ENCODE peak calls at places on chromosome 11, in four cellular contexts. Y is H9, M is IMR-90, G is mesendoderm. B is an unnamed sample.

GRCh38 chr11:120486138-120486537 is 25.4 kb upstream of the GRIK4 start:
- DNase-seq in Y (no peak), M (no peak), G (no peak), B (no peak)

GRCh38 chr11:70200212-70200844 is 2.8 kb upstream of the FADD start:
- DNase-seq in Y (no peak), M (no peak), G (no peak), B (no peak)

GRCh38 chr11:37978647-37979046 is 1380.6 kb upstream of the RAG2 start:
- DNase-seq in Y (no peak), M (no peak), G (no peak), B (peak; percentile 52)

GRCh38 chr11:85930879-85931366 is 75.7 kb downstream of the CCDC83 start:
- DNase-seq in Y (no peak), M (no peak), G (no peak), B (no peak)

GRCh38 chr11:90251599-90251998 is 28.8 kb upstream of the CHORDC1 start:
- DNase-seq in Y (no peak), M (no peak), G (no peak), B (no peak)

GRCh38 chr11:114377612-114378267 is 22.6 kb downstream of the C11orf71 start:
- DNase-seq in Y (no peak), M (peak; percentile 87), G (peak; percentile 61), B (peak; percentile 43)

GRCh38 chr11:12958984-12959383 is 50.1 kb upstream of the RASSF10 start:
- DNase-seq in Y (no peak), M (no peak), G (no peak), B (no peak)

GRCh38 chr11:250740-251299 is 14.0 kb downstream of the PSMD13 start:
- DNase-seq in Y (peak; percentile 82), M (peak; percentile 42), G (peak; percentile 80), B (peak; percentile 68)

GRCh38 chr11:42065199-42065598 is 605.7 kb upstream of the LRRC4C start:
- DNase-seq in Y (no peak), M (no peak), G (no peak), B (no peak)

GRCh38 chr11:72696866-72697428 is 22.7 kb upstream of the PDE2A start:
- DNase-seq in Y (peak; percentile 88), M (no peak), G (peak; percentile 59), B (no peak)

GRCh38 chr11:59573216-59573615 is 42.4 kb downstream of the OSBP start:
- DNase-seq in Y (no peak), M (peak; percentile 94), G (no peak), B (peak; percentile 92)

GRCh38 chr11:15770798-15771414 is 585.4 kb downstream of the SOX6 start:
- DNase-seq in Y (peak; percentile 68), M (peak; percentile 52), G (peak; percentile 77), B (peak; percentile 41)

GRCh38 chr11:110900426-110900825 is 188.2 kb upstream of the ARHGAP20 start:
- DNase-seq in Y (no peak), M (no peak), G (no peak), B (no peak)

GRCh38 chr11:28835790-28836189 is 727.6 kb downstream of the METTL15 start:
- DNase-seq in Y (no peak), M (peak; percentile 57), G (peak; percentile 36), B (peak; percentile 64)

GRCh38 chr11:96763244-96763643 is 373.4 kb downstream of the JRKL start:
- DNase-seq in Y (no peak), M (no peak), G (no peak), B (no peak)

GRCh38 chr11:45647329-45647728 is 18.1 kb downstream of the CHST1 start:
- DNase-seq in Y (no peak), M (no peak), G (no peak), B (no peak)

GRCh38 chr11:67996622-67997459 is 7.1 kb downstream of the UNC93B1 start:
- DNase-seq in Y (peak; percentile 97), M (no peak), G (peak; percentile 96), B (peak; percentile 57)

GRCh38 chr11:7088921-7089320 is at the start of gene RBMXL2:
- DNase-seq in Y (peak; percentile 32), M (no peak), G (no peak), B (no peak)

GRCh38 chr11:6693342-6694228 is 10.4 kb upstream of the MRPL17 start:
- DNase-seq in Y (no peak), M (peak; percentile 84), G (no peak), B (peak; percentile 76)

GRCh38 chr11:128765571-128766530 is 72.0 kb downstream of the FLI1 start:
- DNase-seq in Y (no peak), M (no peak), G (no peak), B (no peak)

GRCh38 chr11:115745041-115745440 is 240.8 kb upstream of the CADM1 start:
- DNase-seq in Y (peak; percentile 50), M (no peak), G (no peak), B (no peak)

GRCh38 chr11:46865340-46865739 is 19.3 kb upstream of the CKAP5 start:
- DNase-seq in Y (no peak), M (peak; percentile 93), G (no peak), B (peak; percentile 63)

GRCh38 chr11:94740975-94741707 is 27.0 kb upstream of the AMOTL1 start:
- DNase-seq in Y (peak; percentile 47), M (peak; percentile 69), G (peak; percentile 94), B (peak; percentile 77)

GRCh38 chr11:69144316-69144715 is 11.4 kb upstream of the SMIM38 start:
- DNase-seq in Y (no peak), M (peak; percentile 19), G (no peak), B (no peak)

GRCh38 chr11:69920500-69921428 is 101.5 kb upstream of the FGF3 start:
- DNase-seq in Y (peak; percentile 25), M (no peak), G (no peak), B (no peak)

GRCh38 chr11:123188508-123189165 is 6.4 kb downstream of the CLMP start:
- DNase-seq in Y (no peak), M (peak; percentile 99), G (peak; percentile 58), B (peak; percentile 97)

GRCh38 chr11:76579047-76579751 is 91.3 kb downstream of the LRRC32 start:
- DNase-seq in Y (peak; percentile 52), M (no peak), G (peak; percentile 61), B (peak; percentile 81)

GRCh38 chr11:76577921-76578654 is 92.5 kb downstream of the LRRC32 start:
- DNase-seq in Y (no peak), M (no peak), G (no peak), B (no peak)

GRCh38 chr11:76576166-76576565 is 94.4 kb downstream of the LRRC32 start:
- DNase-seq in Y (no peak), M (no peak), G (no peak), B (peak; percentile 37)

GRCh38 chr11:76578655-76579046 is 91.9 kb downstream of the LRRC32 start:
- DNase-seq in Y (peak; percentile 53), M (no peak), G (peak; percentile 79), B (peak; percentile 84)

GRCh38 chr11:76577199-76577920 is 93.2 kb downstream of the LRRC32 start:
- DNase-seq in Y (no peak), M (peak; percentile 77), G (peak; percentile 80), B (peak; percentile 90)
- H3K4ac ChIP-seq in Y (no peak overlapping the region), M (peak overlapping the region; percentile 55), G (no peak overlapping the region), B (peak overlapping the region; percentile 42)

DNA sequence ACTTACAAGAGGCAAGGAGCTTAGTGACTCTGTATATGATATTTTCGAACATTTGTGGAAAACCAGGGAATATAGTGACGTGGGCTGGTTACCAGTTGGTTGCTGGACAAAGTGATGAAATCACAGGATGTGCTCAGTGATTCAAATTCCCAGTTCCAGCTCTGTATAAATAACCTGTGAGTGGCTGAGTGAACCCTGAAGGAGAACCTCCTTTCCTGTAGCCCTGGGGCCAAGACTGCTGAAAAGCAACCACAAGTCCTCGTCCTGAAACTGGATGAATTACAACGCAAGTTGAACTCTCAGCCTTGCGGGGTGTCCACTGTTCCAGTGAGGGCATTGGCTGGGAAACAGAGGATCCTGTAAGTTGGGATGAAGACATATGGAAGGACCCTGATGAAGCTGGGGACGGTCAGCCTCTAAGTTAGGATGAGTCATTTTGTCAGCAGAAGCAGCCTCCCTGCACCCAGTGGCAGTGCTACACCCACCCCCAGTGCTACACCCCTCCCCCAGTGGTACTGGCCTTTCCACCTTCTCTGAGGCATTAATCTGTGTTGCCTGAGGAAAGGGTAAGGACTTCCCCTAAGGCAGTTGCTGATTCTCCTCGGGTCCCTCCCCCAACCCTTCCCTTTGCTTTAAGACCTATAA is 22.0 kb upstream of the CD81 start:
- DNase-seq in Y (no peak), M (peak; percentile 80), G (no peak), B (peak; percentile 77)
- H3K4ac ChIP-seq in Y (no peak overlapping the region), M (no peak overlapping the region), G (no peak overlapping the region), B (no peak overlapping the region)

GRCh38 chr11:118909619-118910308 is 16.0 kb downstream of the BCL9L start:
- DNase-seq in Y (peak; percentile 53), M (no peak), G (peak; percentile 82), B (no peak)
- H3K4ac ChIP-seq in Y (no peak overlapping the region), M (peak overlapping the region; percentile 99), G (peak overlapping the region; percentile 98), B (peak overlapping the region; percentile 100)

DNA sequence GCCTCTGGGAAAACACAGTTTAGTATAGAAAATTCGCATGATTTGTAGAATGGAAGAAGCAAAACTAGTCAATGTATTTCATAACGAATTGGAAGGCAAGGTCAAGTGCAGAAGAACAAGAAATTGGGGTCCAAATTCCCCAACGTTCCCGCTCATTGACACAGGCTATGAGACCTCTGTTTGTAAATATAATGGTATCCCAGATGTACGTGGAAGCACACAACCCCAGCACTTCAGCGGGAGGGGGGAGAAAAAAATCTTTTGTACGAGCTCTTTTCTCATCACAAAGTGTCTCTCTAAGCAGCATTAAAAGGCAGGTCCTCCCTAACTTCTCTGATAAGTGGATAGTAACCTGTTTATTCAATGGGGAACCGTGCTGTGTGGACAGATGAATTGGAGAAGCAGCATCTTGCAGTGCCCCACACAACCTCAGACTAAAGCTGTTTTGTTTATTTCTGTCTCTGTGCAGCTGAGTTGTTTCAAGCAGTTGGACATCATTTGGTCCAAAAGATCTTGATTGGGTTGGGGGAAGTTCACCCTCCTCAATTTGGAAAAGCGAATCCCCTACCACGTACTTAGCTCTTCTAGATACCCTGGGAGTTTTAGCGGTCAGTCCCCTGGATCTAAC is 1.1 kb upstream of the GAB2 start:
- DNase-seq in Y (no peak), M (peak; percentile 27), G (no peak), B (no peak)
- H3K4ac ChIP-seq in Y (no peak overlapping the region), M (peak overlapping the region; percentile 85), G (no peak overlapping the region), B (no peak overlapping the region)

DNA sequence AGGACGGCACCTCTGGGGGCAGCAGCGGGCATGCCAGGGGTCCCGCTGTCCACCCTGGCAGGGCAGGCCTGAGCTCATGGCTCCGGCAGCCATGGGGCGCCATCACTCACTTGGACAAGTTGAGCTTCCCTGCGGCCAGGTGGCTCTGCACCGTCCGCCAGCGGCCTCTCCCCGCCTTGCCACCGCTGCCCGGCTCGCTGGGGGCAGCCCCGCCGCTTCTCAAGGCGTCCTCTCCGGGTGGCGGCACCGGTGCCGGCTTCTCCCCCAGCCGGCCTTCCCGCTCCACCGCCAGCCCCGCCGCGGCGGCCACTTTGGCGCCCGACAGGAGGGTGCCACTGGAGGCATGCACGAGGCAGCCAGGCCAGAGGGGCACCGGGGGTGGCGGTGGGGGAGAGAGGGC is 35.0 kb downstream of the SYT7 start:
- DNase-seq in Y (no peak), M (no peak), G (no peak), B (no peak)
- H3K4ac ChIP-seq in Y (no peak overlapping the region), M (no peak overlapping the region), G (no peak overlapping the region), B (no peak overlapping the region)

B was measured in mesenchymal stem cell.